ENCODE peak calls at places on chromosomes 5 and 9, in four cellular contexts. L, Q, Z and U are unnamed samples.

GRCh38 chr9:133788819-133789733 is 50.9 kb upstream of the SARDH start:
- DNase-seq in L (no peak), Q (no peak), Z (peak; percentile 80), U (no peak)

GRCh38 chr9:111516061-111516465 is 8.9 kb upstream of the ZNF483 start:
- DNase-seq in L (peak; percentile 5), Q (no peak), Z (peak; percentile 60), U (no peak)

GRCh38 chr5:177390363-177391300 is 6.4 kb downstream of the SLC34A1 start:
- DNase-seq in L (peak; percentile 74), Q (peak; percentile 89), Z (peak; percentile 79), U (peak; percentile 92)

GRCh38 chr9:93452710-93453046 is 703 bp downstream of the FAM120AOS start:
- DNase-seq in L (no peak), Q (no peak), Z (no peak), U (no peak)

GRCh38 chr5:148641735-148642134 is 12.6 kb downstream of the HTR4 start:
- DNase-seq in L (no peak), Q (no peak), Z (no peak), U (no peak)

GRCh38 chr9:2320126-2320525 is 301.5 kb upstream of the VLDLR start:
- DNase-seq in L (no peak), Q (no peak), Z (no peak), U (no peak)

GRCh38 chr5:134176523-134177196 is at the start of gene SKP1:
- DNase-seq in L (peak; percentile 42), Q (peak; percentile 41), Z (peak; percentile 56), U (peak; percentile 89)

GRCh38 chr9:26786571-26786970 is 106.0 kb downstream of the CAAP1 start:
- DNase-seq in L (no peak), Q (no peak), Z (no peak), U (no peak)

GRCh38 chr5:77218263-77218662 is 7.8 kb downstream of the PDE8B start:
- DNase-seq in L (no peak), Q (no peak), Z (no peak), U (peak; percentile 3)

GRCh38 chr5:176543428-176544182 is 5.5 kb upstream of the CDHR2 start:
- DNase-seq in L (no peak), Q (no peak), Z (no peak), U (peak; percentile 89)

GRCh38 chr5:90020575-90021535 is 388.7 kb downstream of the CETN3 start:
- DNase-seq in L (peak; percentile 87), Q (no peak), Z (peak; percentile 15), U (no peak)

GRCh38 chr5:3526551-3527185 is 69.0 kb upstream of the IRX1 start:
- DNase-seq in L (no peak), Q (no peak), Z (no peak), U (no peak)

GRCh38 chr5:137122075-137122474 is 377.1 kb downstream of the SPOCK1 start:
- DNase-seq in L (no peak), Q (no peak), Z (no peak), U (no peak)

GRCh38 chr5:142767925-142768324 is 2.3 kb upstream of the ARHGAP26 start:
- DNase-seq in L (no peak), Q (no peak), Z (no peak), U (no peak)

GRCh38 chr5:157855404-157855994 is 3.4 kb downstream of the CLINT1 start:
- DNase-seq in L (no peak), Q (peak; percentile 44), Z (peak; percentile 59), U (peak; percentile 50)

GRCh38 chr5:132473019-132473531 is 17.5 kb downstream of the IRF1 start:
- DNase-seq in L (no peak), Q (no peak), Z (no peak), U (no peak)

GRCh38 chr5:116032094-116032517 is at the start of gene ARL14EPL:
- DNase-seq in L (no peak), Q (peak; percentile 15), Z (peak; percentile 47), U (peak; percentile 23)

GRCh38 chr9:133119039-133119438 is 2.0 kb downstream of the RALGDS start:
- DNase-seq in L (no peak), Q (no peak), Z (no peak), U (no peak)

GRCh38 chr9:101881508-101881907 is 143.1 kb upstream of the GRIN3A start:
- DNase-seq in L (no peak), Q (no peak), Z (no peak), U (no peak)

GRCh38 chr9:16921855-16922254 is 51.4 kb upstream of the BNC2 start:
- DNase-seq in L (no peak), Q (peak; percentile 13), Z (no peak), U (no peak)

GRCh38 chr9:3508531-3509374 is 17.0 kb downstream of the RFX3 start:
- DNase-seq in L (no peak), Q (no peak), Z (no peak), U (no peak)

GRCh38 chr5:78509884-78510769 is 138.4 kb downstream of the LHFPL2 start:
- DNase-seq in L (no peak), Q (no peak), Z (no peak), U (peak; percentile 82)

GRCh38 chr9:137318976-137319375 is 16.9 kb upstream of the NRARP start:
- DNase-seq in L (no peak), Q (no peak), Z (no peak), U (peak; percentile 59)

GRCh38 chr9:133113163-133113927 is 7.7 kb downstream of the RALGDS start:
- DNase-seq in L (no peak), Q (no peak), Z (no peak), U (no peak)

GRCh38 chr5:134063421-134063820 is 51.1 kb upstream of the TCF7 start:
- DNase-seq in L (no peak), Q (no peak), Z (no peak), U (no peak)

GRCh38 chr9:108768739-108769138 is 87.0 kb downstream of the ACTL7B start:
- DNase-seq in L (no peak), Q (no peak), Z (no peak), U (no peak)

GRCh38 chr5:141843156-141843927 is 34.9 kb downstream of the PCDH1 start:
- DNase-seq in L (no peak), Q (no peak), Z (no peak), U (no peak)

GRCh38 chr9:99134893-99135341 is 30.0 kb downstream of the TGFBR1 start:
- DNase-seq in L (peak; percentile 36), Q (no peak), Z (no peak), U (no peak)
- TF ChIP-seq CBX5 in L (no peak), Q (no peak), Z (no peak), U (no peak)

GRCh38 chr5:150676578-150676977 is 15.5 kb downstream of the MYOZ3 start:
- DNase-seq in L (no peak), Q (no peak), Z (no peak), U (no peak)

GRCh38 chr5:150672237-150672883 is 11.3 kb downstream of the MYOZ3 start:
- DNase-seq in L (no peak), Q (peak; percentile 58), Z (no peak), U (no peak)

GRCh38 chr5:150675044-150675443 is 14.0 kb downstream of the MYOZ3 start:
- DNase-seq in L (no peak), Q (no peak), Z (no peak), U (no peak)

GRCh38 chr5:150672884-150673275 is 11.8 kb downstream of the MYOZ3 start:
- DNase-seq in L (no peak), Q (no peak), Z (no peak), U (no peak)

DNA sequence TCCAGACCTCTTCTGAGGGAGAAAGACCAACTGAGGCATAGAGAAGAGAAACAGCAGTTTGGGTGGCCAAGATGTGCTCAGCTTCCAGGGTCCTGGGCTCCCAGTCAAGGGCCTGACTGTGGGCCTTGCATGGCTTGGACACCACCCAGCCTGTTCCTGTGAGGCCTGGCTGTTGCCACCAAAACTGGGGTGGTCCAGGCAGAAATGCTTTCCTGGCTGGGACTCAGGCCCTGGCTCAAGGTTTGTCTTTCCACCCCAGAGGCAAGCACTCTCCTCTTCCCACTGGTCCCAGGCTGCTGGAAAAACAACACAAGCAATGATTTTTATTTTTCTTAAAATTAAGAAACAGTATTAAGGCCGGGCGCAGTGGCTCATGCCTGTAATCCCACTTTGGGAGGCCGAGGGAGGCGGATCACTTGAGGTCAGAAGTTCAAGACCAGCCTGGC is 13.3 kb downstream of the MYOZ3 start:
- DNase-seq in L (no peak), Q (no peak), Z (no peak), U (no peak)
- TF ChIP-seq CBX5 in L (no peak), Q (no peak), Z (no peak), U (no peak)

DNA sequence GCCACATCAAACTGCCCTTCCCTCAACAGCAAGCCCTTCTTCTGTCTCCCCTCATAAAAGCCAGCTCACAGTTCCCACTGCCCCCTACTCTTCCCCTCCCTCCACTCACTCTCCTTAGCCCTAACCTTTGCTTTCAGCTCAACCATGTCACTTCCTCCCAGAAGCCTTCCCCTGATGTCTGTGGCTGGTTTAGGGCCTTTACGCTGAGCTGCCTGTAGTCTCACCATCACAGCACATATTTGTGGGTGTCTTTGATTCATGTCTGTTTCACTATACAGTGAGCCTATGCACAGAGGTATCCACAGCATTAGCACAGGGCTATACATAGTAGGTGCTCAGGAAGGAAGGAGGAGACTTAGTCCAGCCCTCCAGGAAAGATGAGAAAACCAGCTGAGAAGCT is 34.7 kb downstream of the C9orf50 start:
- DNase-seq in L (no peak), Q (no peak), Z (no peak), U (no peak)
- TF ChIP-seq CBX5 in L (no peak), Q (no peak), Z (no peak), U (no peak)

DNA sequence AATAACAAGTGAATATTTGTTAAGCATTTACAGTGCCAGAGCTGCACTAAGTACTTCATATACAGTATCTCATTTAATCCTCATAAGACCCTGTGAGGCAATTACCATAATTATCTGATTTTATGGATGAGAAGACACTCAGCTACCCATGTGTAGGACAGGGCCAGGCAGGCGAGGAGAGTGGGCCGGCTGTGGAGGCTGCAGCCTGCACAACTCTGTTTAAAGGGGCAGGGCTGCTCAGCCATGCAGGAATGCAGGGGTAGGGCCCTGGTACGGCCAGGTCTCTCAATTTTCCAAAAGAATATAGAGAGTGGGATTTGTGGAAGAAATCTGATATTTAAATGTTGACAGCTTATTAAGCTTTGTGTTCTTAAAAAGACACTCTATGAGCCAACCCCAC is 142.2 kb upstream of the PANK3 start:
- DNase-seq in L (no peak), Q (no peak), Z (no peak), U (no peak)
- TF ChIP-seq CBX5 in L (no peak), Q (no peak), Z (no peak), U (no peak)

GRCh38 chr9:8856686-8857329 is 1057.2 kb upstream of the DMAC1 start:
- DNase-seq in L (no peak), Q (no peak), Z (no peak), U (no peak)
- TF ChIP-seq CBX5 in L (no peak), Q (no peak), Z (no peak), U (no peak)